ENCODE peak calls at places on chromosome 20, in nine cellular contexts. C is amniotic stem cell; F is activated B cell treated with CpG ODN at 0.5 μM for 24 hours; K is stimulated activated CD8-positive, alpha-beta memory T cell treated with anti-CD3 and anti-CD28 coated beads, Interleukin-7, amount 100 ng/mL, for 4 hours; H is brain microvascular endothelial cell; W is GM03348; Y is NCI-H1105; G is NCI-H774; U is central memory CD8-positive, alpha-beta T cell. Z is an unnamed sample.

GRCh38 chr20:9334866-9335265 is 179.5 kb upstream of the LAMP5 start:
- DNase-seq in C (no peak), F (no peak), K (no peak), H (no peak), W (no peak), Y (no peak), G (no peak), U (no peak), Z (no peak)

GRCh38 chr20:2692036-2692885 is at the start of gene EBF4:
- DNase-seq in C (no peak), F (peak), K (no peak), H (no peak), W (peak), Y (peak), G (peak), U (no peak), Z (no peak)

GRCh38 chr20:38730167-38730988 is 6.1 kb downstream of the SLC32A1 start:
- DNase-seq in C (no peak), F (no peak), K (no peak), H (no peak), W (no peak), Y (no peak), G (no peak), U (no peak), Z (no peak)

GRCh38 chr20:48618052-48618451 is 209.7 kb downstream of the PREX1 start:
- DNase-seq in C (no peak), F (no peak), K (no peak), H (no peak), W (no peak), Y (no peak), G (no peak), U (no peak), Z (no peak)

GRCh38 chr20:43205699-43206098 is 16.0 kb upstream of the PTPRT start:
- DNase-seq in C (no peak), F (no peak), K (no peak), H (no peak), W (no peak), Y (no peak), G (no peak), U (no peak), Z (no peak)

GRCh38 chr20:63129991-63130653 is 85.8 kb downstream of the YTHDF1 start:
- DNase-seq in C (no peak), F (no peak), K (no peak), H (no peak), W (no peak), Y (no peak), G (no peak), U (no peak), Z (no peak)

GRCh38 chr20:58982406-58983114 is 1.5 kb downstream of the NELFCD start:
- DNase-seq in C (no peak), F (no peak), K (no peak), H (no peak), W (no peak), Y (no peak), G (no peak), U (peak), Z (no peak)

GRCh38 chr20:6956574-6956973 is 189.1 kb downstream of the BMP2 start:
- DNase-seq in C (no peak), F (no peak), K (no peak), H (no peak), W (no peak), Y (no peak), G (no peak), U (no peak), Z (no peak)

GRCh38 chr20:62825994-62826645 is 9.3 kb downstream of the COL9A3 start:
- DNase-seq in C (no peak), F (no peak), K (no peak), H (no peak), W (no peak), Y (no peak), G (no peak), U (no peak), Z (no peak)

GRCh38 chr20:48191200-48191599 is 405.9 kb upstream of the SULF2 start:
- DNase-seq in C (no peak), F (no peak), K (no peak), H (no peak), W (no peak), Y (no peak), G (no peak), U (no peak), Z (no peak)

GRCh38 chr20:25081065-25081729 is 744 bp downstream of the VSX1 start:
- DNase-seq in C (no peak), F (no peak), K (no peak), H (no peak), W (peak), Y (no peak), G (no peak), U (no peak), Z (no peak)

GRCh38 chr20:57323034-57323433 is 6.6 kb upstream of the SPO11 start:
- DNase-seq in C (no peak), F (no peak), K (no peak), H (peak), W (peak), Y (no peak), G (no peak), U (no peak), Z (peak)

GRCh38 chr20:1654994-1655393 is 2.6 kb downstream of the SIRPG start:
- DNase-seq in C (no peak), F (no peak), K (no peak), H (no peak), W (no peak), Y (no peak), G (no peak), U (no peak), Z (no peak)

GRCh38 chr20:11143481-11143880 is 469.7 kb upstream of the JAG1 start:
- DNase-seq in C (no peak), F (no peak), K (no peak), H (no peak), W (no peak), Y (no peak), G (no peak), U (no peak), Z (no peak)

GRCh38 chr20:48819813-48820648 is 7.8 kb downstream of the PREX1 start:
- DNase-seq in C (no peak), F (no peak), K (no peak), H (no peak), W (no peak), Y (no peak), G (no peak), U (no peak), Z (no peak)

GRCh38 chr20:47785900-47786762 is 850 bp upstream of the SULF2 start:
- DNase-seq in C (peak), F (peak), K (no peak), H (peak), W (peak), Y (peak), G (no peak), U (no peak), Z (peak)

Z was measured in MG63.